ENCODE peak calls at places on chromosomes 3 and 15, in nine cellular contexts. O is HFFc6; Q is dorsolateral prefrontal cortex; D is cardiac fibroblast; B is CD4-positive, alpha-beta T cell; G is keratinocyte; P is epithelial cell of esophagus; R is astrocyte; V is transverse colon. N is an unnamed sample.

GRCh38 chr3:172153335-172153861 is 114.0 kb downstream of the FNDC3B start:
- DNase-seq in O (peak; percentile 98), Q (peak; percentile 63), D (peak; percentile 98), B (peak; percentile 11), G (peak; percentile 53), P (peak; percentile 96), R (peak; percentile 100), V (peak; percentile 87), N (no peak)

GRCh38 chr3:44099566-44100297 is 142.0 kb upstream of the TOPAZ1 start:
- DNase-seq in O (no peak), Q (no peak), D (no peak), B (no peak), G (no peak), P (no peak), R (no peak), V (no peak), N (no peak)

GRCh38 chr15:88615303-88616107 is 5.6 kb upstream of the AEN start:
- DNase-seq in O (no peak), Q (no peak), D (no peak), B (no peak), G (no peak), P (no peak), R (no peak), V (peak; percentile 74), N (no peak)

GRCh38 chr3:13884851-13885703 is 5.2 kb upstream of the WNT7A start:
- DNase-seq in O (no peak), Q (no peak), D (no peak), B (peak; percentile 70), G (no peak), P (peak; percentile 80), R (no peak), V (peak; percentile 54), N (peak; percentile 68)

GRCh38 chr3:122520861-122521260 is 6.1 kb upstream of the KPNA1 start:
- DNase-seq in O (no peak), Q (no peak), D (no peak), B (no peak), G (no peak), P (peak; percentile 55), R (no peak), V (no peak), N (no peak)

GRCh38 chr3:24086597-24087369 is 141.7 kb downstream of the NR1D2 start:
- DNase-seq in O (no peak), Q (no peak), D (peak; percentile 59), B (no peak), G (no peak), P (no peak), R (peak; percentile 10), V (no peak), N (no peak)

GRCh38 chr3:33578325-33579180 is 138.3 kb upstream of the UBP1 start:
- DNase-seq in O (peak; percentile 74), Q (no peak), D (peak; percentile 43), B (no peak), G (peak; percentile 21), P (peak; percentile 84), R (peak; percentile 14), V (no peak), N (no peak)

GRCh38 chr3:53155763-53156162 is 5.2 kb upstream of the PRKCD start:
- DNase-seq in O (no peak), Q (no peak), D (no peak), B (no peak), G (no peak), P (peak; percentile 82), R (no peak), V (peak; percentile 86), N (no peak)

GRCh38 chr3:185688808-185689207 is 102.7 kb downstream of the SENP2 start:
- DNase-seq in O (peak; percentile 97), Q (no peak), D (peak; percentile 90), B (no peak), G (peak; percentile 97), P (peak; percentile 99), R (peak; percentile 98), V (no peak), N (no peak)

GRCh38 chr3:166190360-166190759 is 353.1 kb upstream of the BCHE start:
- DNase-seq in O (no peak), Q (no peak), D (no peak), B (no peak), G (peak; percentile 17), P (peak; percentile 86), R (peak; percentile 74), V (no peak), N (no peak)

DNA sequence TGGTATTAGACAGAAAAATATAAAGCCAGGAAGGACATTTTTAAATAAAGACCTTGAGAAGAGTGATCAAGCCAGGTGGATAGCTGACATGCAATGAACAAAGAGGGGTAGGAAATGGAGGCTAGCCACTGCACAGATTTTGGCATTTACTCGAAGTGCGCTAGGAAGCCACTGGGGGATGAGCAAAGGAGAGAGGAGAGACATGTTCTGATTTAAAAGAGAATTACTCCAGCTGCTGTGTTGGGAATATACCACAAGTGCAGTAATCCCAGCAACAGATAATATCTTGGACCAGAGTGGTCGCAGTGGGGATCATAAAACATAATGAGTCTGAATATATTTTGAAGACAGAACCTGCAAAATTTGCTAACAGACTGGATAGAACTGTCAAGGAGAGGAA is 19.9 kb downstream of the KPNA4 start:
- DNase-seq in O (no peak), Q (no peak), D (no peak), B (no peak), G (no peak), P (no peak), R (no peak), V (no peak), N (no peak)
- TF ChIP-seq CTCF in O (no peak), Q (no peak), D (no peak), B (no peak), G (no peak), P (no peak), R (no peak), V (no peak), N (no peak)

GRCh38 chr3:21484323-21485154 is 266.5 kb downstream of the ZNF385D start:
- DNase-seq in O (peak; percentile 77), Q (no peak), D (peak; percentile 89), B (no peak), G (no peak), P (peak; percentile 80), R (peak; percentile 55), V (peak; percentile 8), N (peak; percentile 41)

GRCh38 chr3:21486381-21486935 is 264.6 kb downstream of the ZNF385D start:
- DNase-seq in O (no peak), Q (no peak), D (no peak), B (no peak), G (no peak), P (no peak), R (peak; percentile 65), V (no peak), N (no peak)

DNA sequence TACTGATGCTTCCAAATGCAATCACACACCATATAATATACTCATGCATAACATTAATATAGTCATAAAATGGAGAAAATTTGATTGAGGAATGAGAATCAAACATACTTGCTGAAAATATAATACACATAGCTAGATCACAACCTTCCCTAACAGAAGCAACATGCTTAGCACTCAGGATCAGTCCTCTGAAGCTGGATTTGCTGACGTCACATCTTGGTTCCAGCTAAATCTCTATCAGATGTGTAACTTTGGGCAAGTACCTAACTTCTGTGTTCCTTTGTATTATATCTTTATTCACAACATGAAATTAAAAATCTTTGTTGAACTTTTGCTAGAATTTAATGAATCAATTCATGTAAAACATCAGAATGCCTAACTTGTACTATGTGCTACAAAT is 263.5 kb downstream of the ZNF385D start:
- DNase-seq in O (no peak), Q (no peak), D (no peak), B (no peak), G (no peak), P (no peak), R (no peak), V (no peak), N (no peak)
- TF ChIP-seq CTCF in O (no peak), Q (no peak), D (no peak), B (no peak), G (no peak), P (no peak), R (no peak), V (no peak), N (no peak)

GRCh38 chr3:105835606-105836005 is 33.2 kb downstream of the CBLB start:
- DNase-seq in O (no peak), Q (no peak), D (no peak), B (no peak), G (no peak), P (no peak), R (no peak), V (no peak), N (no peak)

GRCh38 chr3:105837947-105838346 is 30.9 kb downstream of the CBLB start:
- DNase-seq in O (no peak), Q (no peak), D (no peak), B (no peak), G (no peak), P (no peak), R (no peak), V (no peak), N (no peak)

GRCh38 chr3:105837143-105837740 is 31.6 kb downstream of the CBLB start:
- DNase-seq in O (no peak), Q (no peak), D (no peak), B (no peak), G (no peak), P (no peak), R (no peak), V (no peak), N (no peak)

GRCh38 chr3:105834768-105835167 is 34.0 kb downstream of the CBLB start:
- DNase-seq in O (no peak), Q (no peak), D (no peak), B (no peak), G (no peak), P (peak; percentile 31), R (no peak), V (no peak), N (no peak)

DNA sequence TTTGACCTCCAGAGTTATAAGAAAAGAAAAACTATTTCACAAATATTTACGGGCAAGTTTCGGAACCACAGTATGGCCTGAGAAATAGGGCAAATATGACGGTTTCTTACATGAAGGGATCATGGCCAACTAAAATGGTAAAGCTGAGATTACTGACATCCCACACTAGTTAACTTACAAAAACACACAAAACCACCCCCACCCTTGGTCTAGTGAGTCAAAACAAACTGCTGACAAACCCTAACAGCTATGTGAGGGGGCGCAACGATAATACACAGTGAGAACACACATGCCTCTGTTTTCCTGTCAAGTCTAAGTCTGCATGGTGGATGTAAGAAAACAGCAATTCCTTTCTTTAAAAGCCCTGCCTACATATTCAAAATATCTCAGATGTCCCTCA is 32.3 kb downstream of the CBLB start:
- DNase-seq in O (peak; percentile 32), Q (no peak), D (peak; percentile 85), B (no peak), G (no peak), P (peak; percentile 78), R (peak; percentile 94), V (no peak), N (no peak)
- TF ChIP-seq CTCF in O (no peak), Q (no peak), D (no peak), B (no peak), G (no peak), P (no peak), R (no peak), V (no peak), N (no peak)

DNA sequence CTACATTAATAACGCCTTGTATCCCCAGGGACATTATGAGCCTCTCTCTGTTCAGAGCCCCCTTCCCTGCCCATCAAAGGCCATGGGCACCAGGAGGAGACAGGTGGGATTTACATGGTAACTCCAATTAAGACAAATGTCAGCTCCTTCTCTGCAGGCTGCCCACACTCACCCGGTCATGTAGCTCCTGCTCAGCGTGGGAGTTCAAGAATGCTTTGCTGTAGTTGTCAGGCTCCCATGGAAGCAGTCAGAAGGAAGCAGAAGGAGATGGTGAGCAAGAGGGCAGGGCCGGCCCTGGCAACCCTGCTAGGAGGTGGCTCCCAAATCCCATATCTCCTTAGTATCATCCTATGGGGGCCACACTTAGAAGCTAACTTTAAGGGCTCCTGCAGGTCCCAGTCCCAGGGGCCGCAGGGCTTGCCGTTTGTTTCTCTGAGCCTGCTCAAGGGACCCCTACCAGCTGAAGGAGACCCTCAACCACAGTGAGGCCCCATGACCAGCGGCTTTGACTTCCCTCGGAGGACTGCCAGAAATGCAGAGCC is 218.4 kb upstream of the TLE3 start:
- DNase-seq in O (no peak), Q (no peak), D (peak; percentile 26), B (no peak), G (no peak), P (no peak), R (peak; percentile 52), V (no peak), N (no peak)
- TF ChIP-seq CTCF in O (no peak), Q (no peak), D (no peak), B (no peak), G (no peak), P (no peak), R (no peak), V (no peak), N (no peak)

N was measured in progenitor cell of endocrine pancreas.